ENCODE peak calls at places on chromosomes 5 and 9, in nine cellular contexts. K is upper lobe of right lung; T is GM23248; H is stimulated activated CD8-positive, alpha-beta memory T cell treated with anti-CD3 and anti-CD28 coated beads, Interleukin-7, amount 100 ng/mL, for 1 hour; Z is activated T-helper 1 cell treated with anti-CD3 and anti-CD28 coated beads, Interleukin-2, amount 50 U/mL, for 16 hours; L is PC-3; C is cardiac fibroblast; I is OCI-M1; G is NCI-H1417. U is an unnamed sample.
A peak's percentile ranks its signal among the peaks of the same experiment; 100 is the strongest.

GRCh38 chr5:170752257-170753215 is 31.0 kb upstream of the GABRP start:
- DNase-seq in K (no peak), T (no peak), H (no peak), Z (no peak), L (no peak), C (no peak), I (no peak), G (no peak), U (no peak)

GRCh38 chr9:134165357-134166315 is 1.3 kb upstream of the RNU6ATAC start:
- DNase-seq in K (peak; percentile 75), T (peak; percentile 75), H (no peak), Z (no peak), L (no peak), C (peak; percentile 35), I (no peak), G (no peak), U (peak; percentile 59)

GRCh38 chr5:179217356-179217755 is 127.9 kb downstream of the ADAMTS2 start:
- DNase-seq in K (no peak), T (peak; percentile 27), H (no peak), Z (no peak), L (no peak), C (peak; percentile 26), I (no peak), G (no peak), U (no peak)

GRCh38 chr9:87148391-87149237 is 201.3 kb upstream of the GAS1 start:
- DNase-seq in K (peak; percentile 84), T (peak; percentile 91), H (no peak), Z (no peak), L (no peak), C (peak; percentile 90), I (no peak), G (no peak), U (no peak)

GRCh38 chr5:133953568-133954145 is 14.8 kb downstream of the C5orf15 start:
- DNase-seq in K (no peak), T (no peak), H (no peak), Z (no peak), L (no peak), C (no peak), I (no peak), G (no peak), U (no peak)

GRCh38 chr5:84825616-84826015 is 440.9 kb upstream of the EDIL3 start:
- DNase-seq in K (no peak), T (no peak), H (no peak), Z (no peak), L (peak; percentile 36), C (no peak), I (no peak), G (no peak), U (no peak)

GRCh38 chr5:95081500-95082355 is 203.2 kb downstream of the MCTP1 start:
- DNase-seq in K (peak; percentile 77), T (peak; percentile 76), H (no peak), Z (no peak), L (peak; percentile 83), C (peak; percentile 78), I (peak; percentile 90), G (no peak), U (peak; percentile 21)

GRCh38 chr9:14935099-14935710 is 25.0 kb upstream of the FREM1 start:
- DNase-seq in K (no peak), T (no peak), H (no peak), Z (no peak), L (no peak), C (no peak), I (no peak), G (no peak), U (no peak)

GRCh38 chr9:78015242-78015641 is 16.4 kb downstream of the GNAQ start:
- DNase-seq in K (no peak), T (no peak), H (no peak), Z (no peak), L (no peak), C (no peak), I (peak; percentile 51), G (no peak), U (no peak)

GRCh38 chr5:53730938-53731337 is 170.5 kb downstream of the NDUFS4 start:
- DNase-seq in K (no peak), T (no peak), H (no peak), Z (no peak), L (no peak), C (peak; percentile 37), I (no peak), G (no peak), U (no peak)

GRCh38 chr5:31604240-31604639 is 34.7 kb upstream of the PDZD2 start:
- DNase-seq in K (no peak), T (no peak), H (no peak), Z (no peak), L (no peak), C (no peak), I (no peak), G (no peak), U (no peak)

GRCh38 chr5:9498541-9499497 is 47.1 kb downstream of the SEMA5A start:
- DNase-seq in K (no peak), T (peak; percentile 43), H (no peak), Z (no peak), L (peak; percentile 94), C (peak; percentile 17), I (peak; percentile 1), G (peak; percentile 1), U (peak; percentile 16)

GRCh38 chr5:113123563-113123962 is 147.0 kb downstream of the DCP2 start:
- DNase-seq in K (no peak), T (no peak), H (no peak), Z (no peak), L (peak; percentile 19), C (no peak), I (no peak), G (no peak), U (no peak)

GRCh38 chr5:114544561-114544960 is 182.7 kb downstream of the KCNN2 start:
- DNase-seq in K (no peak), T (no peak), H (no peak), Z (no peak), L (no peak), C (no peak), I (no peak), G (no peak), U (no peak)

GRCh38 chr5:112479418-112479817 is 60.3 kb upstream of the EPB41L4A start:
- DNase-seq in K (no peak), T (peak; percentile 56), H (no peak), Z (no peak), L (peak; percentile 62), C (peak; percentile 62), I (no peak), G (no peak), U (no peak)

GRCh38 chr9:119811030-119811429 is 441.8 kb upstream of the BRINP1 start:
- DNase-seq in K (no peak), T (peak; percentile 97), H (no peak), Z (no peak), L (no peak), C (no peak), I (no peak), G (no peak), U (no peak)

GRCh38 chr5:154901276-154901675 is 36.7 kb downstream of the GEMIN5 start:
- DNase-seq in K (no peak), T (no peak), H (no peak), Z (no peak), L (no peak), C (no peak), I (no peak), G (no peak), U (no peak)

GRCh38 chr5:73298251-73299016 is 125.4 kb downstream of the TMEM174 start:
- DNase-seq in K (no peak), T (no peak), H (no peak), Z (no peak), L (no peak), C (no peak), I (no peak), G (no peak), U (no peak)

GRCh38 chr9:121773286-121773953 is 122.0 kb downstream of the DAB2IP start:
- DNase-seq in K (no peak), T (no peak), H (no peak), Z (no peak), L (no peak), C (no peak), I (no peak), G (no peak), U (no peak)

GRCh38 chr9:121558423-121558950 is 58.8 kb upstream of the GGTA1 start:
- DNase-seq in K (no peak), T (no peak), H (no peak), Z (no peak), L (no peak), C (no peak), I (no peak), G (no peak), U (no peak)

GRCh38 chr5:38719916-38720315 is 125.9 kb upstream of the OSMR start:
- DNase-seq in K (no peak), T (peak; percentile 91), H (no peak), Z (no peak), L (peak; percentile 56), C (peak; percentile 46), I (no peak), G (no peak), U (no peak)

GRCh38 chr9:21097817-21098216 is 20.1 kb upstream of the IFNB1 start:
- DNase-seq in K (no peak), T (no peak), H (no peak), Z (no peak), L (no peak), C (no peak), I (no peak), G (no peak), U (no peak)

GRCh38 chr9:129619787-129620668 is 873 bp downstream of the C9orf50 start:
- DNase-seq in K (no peak), T (peak; percentile 65), H (no peak), Z (no peak), L (no peak), C (no peak), I (no peak), G (peak; percentile 71), U (no peak)

U was measured in activated CD4-positive, alpha-beta memory T cell treated with anti-CD3 and anti-CD28 coated beads for 36 hours.